ENCODE peak calls at places on chromosomes 1 and 21, in five cellular contexts. T, J, V, C and K are unnamed samples.

GRCh38 chr1:160081261-160081936 is at the start of gene KCNJ9:
- DNase-seq in T (no peak), J (no peak), V (no peak), C (no peak), K (no peak)

GRCh38 chr1:113307771-113308451 is 82.4 kb upstream of the MAGI3 start:
- DNase-seq in T (no peak), J (no peak), V (peak), C (no peak), K (no peak)

GRCh38 chr1:112793631-112794565 is 78.8 kb upstream of the PPM1J start:
- DNase-seq in T (no peak), J (no peak), V (no peak), C (no peak), K (no peak)

GRCh38 chr1:83897516-83897915 is 101.4 kb downstream of the TTLL7 start:
- DNase-seq in T (no peak), J (no peak), V (no peak), C (no peak), K (no peak)

GRCh38 chr1:154959448-154959825 is 2.1 kb downstream of the PYGO2 start:
- DNase-seq in T (no peak), J (no peak), V (no peak), C (no peak), K (no peak)

GRCh38 chr1:203915811-203916210 is 54.4 kb downstream of the SNRPE start:
- DNase-seq in T (no peak), J (no peak), V (no peak), C (no peak), K (no peak)

GRCh38 chr1:112231331-112231730 is 164.7 kb upstream of the CTTNBP2NL start:
- DNase-seq in T (no peak), J (no peak), V (no peak), C (no peak), K (no peak)

GRCh38 chr1:209657140-209657879 is 5.1 kb upstream of the LAMB3 start:
- DNase-seq in T (no peak), J (no peak), V (no peak), C (no peak), K (no peak)

GRCh38 chr1:94579876-94580294 is 38.3 kb upstream of the F3 start:
- DNase-seq in T (no peak), J (no peak), V (peak), C (no peak), K (no peak)

GRCh38 chr1:101235241-101235695 is 1.6 kb upstream of the S1PR1 start:
- DNase-seq in T (no peak), J (no peak), V (no peak), C (no peak), K (no peak)

GRCh38 chr1:68140536-68140935 is 90.1 kb upstream of the DIRAS3 start:
- DNase-seq in T (no peak), J (no peak), V (no peak), C (no peak), K (no peak)

GRCh38 chr1:95548211-95548610 is 314.2 kb downstream of the RWDD3 start:
- DNase-seq in T (no peak), J (no peak), V (no peak), C (no peak), K (no peak)

GRCh38 chr1:164092603-164093353 is 466.2 kb upstream of the PBX1 start:
- DNase-seq in T (no peak), J (no peak), V (no peak), C (no peak), K (no peak)

GRCh38 chr1:7405844-7406500 is 365.1 kb upstream of the VAMP3 start:
- DNase-seq in T (no peak), J (no peak), V (no peak), C (no peak), K (no peak)

GRCh38 chr21:15669247-15669646 is 60.5 kb upstream of the USP25 start:
- DNase-seq in T (no peak), J (no peak), V (no peak), C (no peak), K (no peak)

GRCh38 chr1:26058052-26058595 is 9.3 kb downstream of the TRIM63 start:
- DNase-seq in T (no peak), J (no peak), V (no peak), C (no peak), K (no peak)

GRCh38 chr1:151238467-151238739 is 16.1 kb upstream of the PSMD4 start:
- DNase-seq in T (no peak), J (no peak), V (no peak), C (no peak), K (no peak)

GRCh38 chr1:171883844-171884243 is 42.5 kb downstream of the DNM3 start:
- DNase-seq in T (no peak), J (no peak), V (no peak), C (no peak), K (peak)

GRCh38 chr1:206738370-206739366 is 31.9 kb upstream of the IL19 start:
- DNase-seq in T (no peak), J (no peak), V (no peak), C (peak), K (peak)

GRCh38 chr1:115062542-115063004 is 26.7 kb downstream of the TSPAN2 start:
- DNase-seq in T (peak), J (peak), V (peak), C (no peak), K (peak)

GRCh38 chr1:27166929-27167328 is 12.0 kb upstream of the SLC9A1 start:
- DNase-seq in T (no peak), J (no peak), V (no peak), C (no peak), K (no peak)

GRCh38 chr1:163307479-163308171 is 14.1 kb upstream of the NUF2 start:
- DNase-seq in T (no peak), J (no peak), V (no peak), C (no peak), K (no peak)

GRCh38 chr1:207221934-207222351 is 99.5 kb upstream of the CD55 start:
- DNase-seq in T (no peak), J (no peak), V (no peak), C (no peak), K (no peak)

GRCh38 chr1:153608089-153608672 is 4.8 kb downstream of the S100A16 start:
- DNase-seq in T (no peak), J (no peak), V (no peak), C (no peak), K (no peak)

GRCh38 chr1:41341756-41342562 is 19.3 kb upstream of the FOXO6 start:
- DNase-seq in T (no peak), J (peak), V (peak), C (no peak), K (no peak)

GRCh38 chr1:86421601-86422280 is 2.2 kb upstream of the CLCA2 start:
- DNase-seq in T (no peak), J (no peak), V (no peak), C (no peak), K (no peak)

GRCh38 chr1:212218911-212219310 is 66.3 kb upstream of the PPP2R5A start:
- DNase-seq in T (no peak), J (no peak), V (no peak), C (peak), K (no peak)

GRCh38 chr1:214429951-214430742 is 121.3 kb downstream of the PTPN14 start:
- DNase-seq in T (no peak), J (no peak), V (no peak), C (no peak), K (no peak)

GRCh38 chr1:20770314-20771087 is 16.6 kb downstream of the HP1BP3 start:
- DNase-seq in T (no peak), J (no peak), V (no peak), C (no peak), K (no peak)

GRCh38 chr1:99266731-99267130 is 2.4 kb downstream of the PLPPR4 start:
- DNase-seq in T (no peak), J (no peak), V (no peak), C (no peak), K (no peak)

GRCh38 chr1:17201201-17202021 is 3.5 kb upstream of the PADI1 start:
- DNase-seq in T (no peak), J (no peak), V (no peak), C (no peak), K (no peak)

GRCh38 chr1:59020151-59020997 is 236.5 kb upstream of the JUN start:
- DNase-seq in T (peak), J (peak), V (peak), C (peak), K (peak)